ENCODE peak calls at places on chromosomes 12 and 14, in eight cellular contexts. P is H54; U is stimulated activated CD8-positive, alpha-beta memory T cell treated with anti-CD3 and anti-CD28 coated beads, Interleukin-4, amount 100 ng/mL, for 1 hour; O is aorta; N is MCF 10A; V is PC-3; J is renal cortical epithelial cell; M is H9. R is an unnamed sample.

GRCh38 chr12:41681898-41682297 is 462.8 kb downstream of the GXYLT1 start:
- DNase-seq in P (no peak), U (no peak), O (no peak), N (no peak), V (peak), J (no peak), M (no peak), R (peak)

GRCh38 chr12:103969391-103969790 is 3.7 kb downstream of the TDG start:
- DNase-seq in P (no peak), U (no peak), O (no peak), N (no peak), V (peak), J (peak), M (no peak), R (no peak)

GRCh38 chr12:94801736-94802135 is 151.4 kb upstream of the TMCC3 start:
- DNase-seq in P (no peak), U (no peak), O (no peak), N (no peak), V (no peak), J (no peak), M (no peak), R (no peak)

GRCh38 chr12:90682398-90682797 is 272.6 kb downstream of the CCER1 start:
- DNase-seq in P (no peak), U (no peak), O (no peak), N (peak), V (no peak), J (no peak), M (no peak), R (no peak)

GRCh38 chr12:39314547-39314946 is 128.4 kb downstream of the KIF21A start:
- DNase-seq in P (no peak), U (no peak), O (no peak), N (no peak), V (no peak), J (no peak), M (no peak), R (no peak)

GRCh38 chr14:104436047-104436531 is 143.5 kb upstream of the C14orf180 start:
- DNase-seq in P (no peak), U (no peak), O (peak), N (peak), V (no peak), J (peak), M (peak), R (peak)

GRCh38 chr12:304815-305214 is 42.2 kb upstream of the SLC6A13 start:
- DNase-seq in P (no peak), U (no peak), O (no peak), N (no peak), V (peak), J (peak), M (no peak), R (no peak)

GRCh38 chr14:98766818-98767217 is 505.2 kb downstream of the BCL11B start:
- DNase-seq in P (no peak), U (no peak), O (no peak), N (peak), V (no peak), J (no peak), M (no peak), R (no peak)

GRCh38 chr12:65803253-65803652 is 21.0 kb upstream of the HMGA2 start:
- DNase-seq in P (no peak), U (no peak), O (no peak), N (no peak), V (no peak), J (no peak), M (no peak), R (no peak)

GRCh38 chr12:98188649-98189048 is 326.7 kb upstream of the TMPO start:
- DNase-seq in P (no peak), U (no peak), O (no peak), N (peak), V (peak), J (no peak), M (no peak), R (no peak)

GRCh38 chr12:109346920-109347319 is 780 bp upstream of the MYO1H start:
- DNase-seq in P (no peak), U (no peak), O (no peak), N (no peak), V (no peak), J (no peak), M (no peak), R (peak)

GRCh38 chr14:99389171-99389826 is 91.4 kb downstream of the SETD3 start:
- DNase-seq in P (peak), U (no peak), O (no peak), N (peak), V (peak), J (peak), M (peak), R (peak)

GRCh38 chr14:102751088-102751487 is 26.2 kb upstream of the TRAF3 start:
- DNase-seq in P (no peak), U (no peak), O (no peak), N (no peak), V (no peak), J (no peak), M (peak), R (no peak)

GRCh38 chr14:35380794-35381193 is 23.8 kb downstream of the NFKBIA start:
- DNase-seq in P (no peak), U (no peak), O (no peak), N (peak), V (peak), J (no peak), M (no peak), R (no peak)

GRCh38 chr12:4589941-4590340 is 27.9 kb downstream of the DYRK4 start:
- DNase-seq in P (no peak), U (no peak), O (no peak), N (no peak), V (no peak), J (no peak), M (no peak), R (no peak)

GRCh38 chr14:22492601-22493000 is 96.4 kb downstream of the DAD1 start:
- DNase-seq in P (no peak), U (no peak), O (no peak), N (no peak), V (no peak), J (no peak), M (no peak), R (no peak)

GRCh38 chr14:92259613-92260357 is 63.2 kb upstream of the SLC24A4 start:
- DNase-seq in P (no peak), U (no peak), O (no peak), N (no peak), V (no peak), J (no peak), M (no peak), R (no peak)